ENCODE peak calls at places on chromosomes 3 and 15, in six cellular contexts. One of them, this sample, is unnamed.

GRCh38 chr3:28917895-28918294 is 363.0 kb upstream of the RBMS3 start:
- DNase-seq in mucosa of descending colon: no peak
- DNase-seq in BE2C: no peak
- DNase-seq in esophagus squamous epithelium: no peak
- DNase-seq in brain microvascular endothelial cell: no peak
- DNase-seq in uterus: no peak
- DNase-seq in this sample: no peak

GRCh38 chr3:175308105-175308504 is 449.0 kb downstream of the NAALADL2 start:
- DNase-seq in mucosa of descending colon: no peak
- DNase-seq in BE2C: no peak
- DNase-seq in esophagus squamous epithelium: no peak
- DNase-seq in brain microvascular endothelial cell: no peak
- DNase-seq in uterus: no peak
- DNase-seq in this sample: no peak

GRCh38 chr15:93300796-93301195 is 211.8 kb upstream of the RGMA start:
- DNase-seq in mucosa of descending colon: no peak
- DNase-seq in BE2C: no peak
- DNase-seq in esophagus squamous epithelium: no peak
- DNase-seq in brain microvascular endothelial cell: no peak
- DNase-seq in uterus: peak
- DNase-seq in this sample: no peak

GRCh38 chr15:39300451-39301153 is 280.3 kb upstream of the THBS1 start:
- DNase-seq in mucosa of descending colon: no peak
- DNase-seq in BE2C: no peak
- DNase-seq in esophagus squamous epithelium: no peak
- DNase-seq in brain microvascular endothelial cell: peak
- DNase-seq in uterus: no peak
- DNase-seq in this sample: no peak

GRCh38 chr15:40937762-40938529 is 8.8 kb downstream of the DLL4 start:
- DNase-seq in mucosa of descending colon: no peak
- DNase-seq in BE2C: no peak
- DNase-seq in esophagus squamous epithelium: no peak
- DNase-seq in brain microvascular endothelial cell: no peak
- DNase-seq in uterus: no peak
- DNase-seq in this sample: no peak

GRCh38 chr3:107992976-107993684 is 97.7 kb downstream of the CD47 start:
- DNase-seq in mucosa of descending colon: no peak
- DNase-seq in BE2C: no peak
- DNase-seq in esophagus squamous epithelium: no peak
- DNase-seq in brain microvascular endothelial cell: peak
- DNase-seq in uterus: no peak
- DNase-seq in this sample: no peak

GRCh38 chr15:74869726-74870407 is 3.3 kb downstream of the SCAMP2 start:
- DNase-seq in mucosa of descending colon: peak
- DNase-seq in BE2C: no peak
- DNase-seq in esophagus squamous epithelium: peak
- DNase-seq in brain microvascular endothelial cell: no peak
- DNase-seq in uterus: peak
- DNase-seq in this sample: no peak

GRCh38 chr3:19559724-19560442 is 374.1 kb downstream of the EFHB start:
- DNase-seq in mucosa of descending colon: no peak
- DNase-seq in BE2C: no peak
- DNase-seq in esophagus squamous epithelium: no peak
- DNase-seq in brain microvascular endothelial cell: no peak
- DNase-seq in uterus: no peak
- DNase-seq in this sample: no peak

GRCh38 chr15:31353931-31354330 is 27.3 kb downstream of the KLF13 start:
- DNase-seq in mucosa of descending colon: peak
- DNase-seq in BE2C: no peak
- DNase-seq in esophagus squamous epithelium: no peak
- DNase-seq in brain microvascular endothelial cell: no peak
- DNase-seq in uterus: peak
- DNase-seq in this sample: no peak

GRCh38 chr3:134284438-134284837 is 33.8 kb upstream of the RYK start:
- DNase-seq in mucosa of descending colon: no peak
- DNase-seq in BE2C: no peak
- DNase-seq in esophagus squamous epithelium: no peak
- DNase-seq in brain microvascular endothelial cell: no peak
- DNase-seq in uterus: no peak
- DNase-seq in this sample: no peak

GRCh38 chr3:18062289-18063025 is 320.0 kb upstream of the TBC1D5 start:
- DNase-seq in mucosa of descending colon: no peak
- DNase-seq in BE2C: no peak
- DNase-seq in esophagus squamous epithelium: no peak
- DNase-seq in brain microvascular endothelial cell: peak
- DNase-seq in uterus: no peak
- DNase-seq in this sample: no peak

GRCh38 chr3:145882416-145882815 is 278.6 kb downstream of the PLOD2 start:
- DNase-seq in mucosa of descending colon: no peak
- DNase-seq in BE2C: no peak
- DNase-seq in esophagus squamous epithelium: no peak
- DNase-seq in brain microvascular endothelial cell: peak
- DNase-seq in uterus: no peak
- DNase-seq in this sample: no peak

GRCh38 chr3:126828306-126828705 is 124.3 kb downstream of the CHCHD6 start:
- DNase-seq in mucosa of descending colon: peak
- DNase-seq in BE2C: no peak
- DNase-seq in esophagus squamous epithelium: no peak
- DNase-seq in brain microvascular endothelial cell: no peak
- DNase-seq in uterus: peak
- DNase-seq in this sample: no peak

GRCh38 chr3:16529264-16529663 is 15.8 kb upstream of the RFTN1 start:
- DNase-seq in mucosa of descending colon: no peak
- DNase-seq in BE2C: no peak
- DNase-seq in esophagus squamous epithelium: no peak
- DNase-seq in brain microvascular endothelial cell: no peak
- DNase-seq in uterus: no peak
- DNase-seq in this sample: no peak
- TF ChIP-seq CTCF in mucosa of descending colon: no peak
- TF ChIP-seq CTCF in BE2C: no peak
- TF ChIP-seq CTCF in esophagus squamous epithelium: no peak
- TF ChIP-seq CTCF in brain microvascular endothelial cell: no peak
- TF ChIP-seq CTCF in uterus: no peak
- TF ChIP-seq CTCF in this sample: no peak

GRCh38 chr15:90891346-90891949 is 7.1 kb downstream of the FES start:
- DNase-seq in mucosa of descending colon: no peak
- DNase-seq in BE2C: no peak
- DNase-seq in esophagus squamous epithelium: no peak
- DNase-seq in brain microvascular endothelial cell: no peak
- DNase-seq in uterus: no peak
- DNase-seq in this sample: no peak

GRCh38 chr15:90892498-90893174 is 8.3 kb downstream of the FES start:
- DNase-seq in mucosa of descending colon: no peak
- DNase-seq in BE2C: no peak
- DNase-seq in esophagus squamous epithelium: no peak
- DNase-seq in brain microvascular endothelial cell: no peak
- DNase-seq in uterus: no peak
- DNase-seq in this sample: no peak

GRCh38 chr15:90892023-90892422 is 7.7 kb downstream of the FES start:
- DNase-seq in mucosa of descending colon: no peak
- DNase-seq in BE2C: no peak
- DNase-seq in esophagus squamous epithelium: no peak
- DNase-seq in brain microvascular endothelial cell: no peak
- DNase-seq in uterus: no peak
- DNase-seq in this sample: no peak

GRCh38 chr15:90895571-90896117 is 7.5 kb upstream of the MAN2A2 start:
- DNase-seq in mucosa of descending colon: no peak
- DNase-seq in BE2C: peak
- DNase-seq in esophagus squamous epithelium: no peak
- DNase-seq in brain microvascular endothelial cell: no peak
- DNase-seq in uterus: no peak
- DNase-seq in this sample: no peak

DNA sequence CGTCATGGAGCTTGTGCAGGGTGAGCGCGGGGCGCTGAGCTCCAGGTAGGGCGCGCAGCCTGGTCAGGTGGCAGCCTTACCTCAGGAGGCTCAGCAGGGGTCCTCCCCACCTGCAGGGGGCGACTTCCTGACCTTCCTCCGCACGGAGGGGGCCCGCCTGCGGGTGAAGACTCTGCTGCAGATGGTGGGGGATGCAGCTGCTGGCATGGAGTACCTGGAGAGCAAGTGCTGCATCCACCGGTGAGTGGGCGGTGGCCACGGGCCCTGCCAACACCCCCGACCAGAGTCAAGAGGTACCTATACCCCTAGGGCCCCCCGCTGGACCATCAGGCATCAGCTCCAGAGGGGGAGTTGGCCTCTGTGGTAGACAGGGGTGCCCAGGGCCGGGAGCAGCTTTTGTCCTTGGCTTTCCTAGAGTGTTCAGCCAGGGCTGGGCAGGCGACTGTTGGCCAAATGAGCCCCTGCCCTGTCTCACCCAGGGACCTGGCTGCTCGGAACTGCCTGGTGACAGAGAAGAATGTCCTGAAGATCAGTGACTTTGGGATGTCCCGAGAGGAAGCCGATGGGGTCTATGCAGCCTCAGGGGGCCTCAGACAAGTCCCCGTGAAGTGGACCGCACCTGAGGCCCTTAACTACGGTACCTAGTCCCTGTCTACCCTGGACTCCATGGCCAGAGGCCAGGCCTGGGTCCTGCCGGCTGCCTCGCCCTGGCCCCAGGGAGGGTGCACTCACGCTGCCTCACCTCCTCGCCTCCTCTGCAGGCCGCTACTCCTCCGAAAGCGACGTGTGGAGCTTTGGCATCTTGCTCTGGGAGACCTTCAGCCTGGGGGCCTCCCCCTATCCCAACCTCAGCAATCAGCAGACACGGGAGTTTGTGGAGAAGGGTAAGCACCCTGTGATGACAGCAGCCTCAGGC is 9.1 kb downstream of the FES start:
- DNase-seq in mucosa of descending colon: no peak
- DNase-seq in BE2C: peak
- DNase-seq in esophagus squamous epithelium: no peak
- DNase-seq in brain microvascular endothelial cell: no peak
- DNase-seq in uterus: no peak
- DNase-seq in this sample: no peak
- H3K4me3 ChIP-seq in mucosa of descending colon: no peak
- H3K4me3 ChIP-seq in BE2C: peak
- H3K4me3 ChIP-seq in esophagus squamous epithelium: no peak
- H3K4me3 ChIP-seq in brain microvascular endothelial cell: no peak
- H3K4me3 ChIP-seq in uterus: no peak
- H3K4me3 ChIP-seq in this sample: no peak

GRCh38 chr15:89328398-89329254 is 6.0 kb downstream of the POLG start:
- DNase-seq in mucosa of descending colon: no peak
- DNase-seq in BE2C: no peak
- DNase-seq in esophagus squamous epithelium: no peak
- DNase-seq in brain microvascular endothelial cell: no peak
- DNase-seq in uterus: no peak
- DNase-seq in this sample: no peak

GRCh38 chr15:89325039-89325803 is 9.4 kb downstream of the POLG start:
- DNase-seq in mucosa of descending colon: no peak
- DNase-seq in BE2C: no peak
- DNase-seq in esophagus squamous epithelium: no peak
- DNase-seq in brain microvascular endothelial cell: no peak
- DNase-seq in uterus: no peak
- DNase-seq in this sample: no peak

GRCh38 chr15:89323825-89324224 is 10.8 kb downstream of the POLG start:
- DNase-seq in mucosa of descending colon: no peak
- DNase-seq in BE2C: no peak
- DNase-seq in esophagus squamous epithelium: no peak
- DNase-seq in brain microvascular endothelial cell: no peak
- DNase-seq in uterus: no peak
- DNase-seq in this sample: no peak

GRCh38 chr15:89327113-89327512 is 7.5 kb downstream of the POLG start:
- DNase-seq in mucosa of descending colon: no peak
- DNase-seq in BE2C: no peak
- DNase-seq in esophagus squamous epithelium: no peak
- DNase-seq in brain microvascular endothelial cell: no peak
- DNase-seq in uterus: no peak
- DNase-seq in this sample: no peak

GRCh38 chr15:89326316-89326715 is 8.3 kb downstream of the POLG start:
- DNase-seq in mucosa of descending colon: no peak
- DNase-seq in BE2C: no peak
- DNase-seq in esophagus squamous epithelium: no peak
- DNase-seq in brain microvascular endothelial cell: no peak
- DNase-seq in uterus: no peak
- DNase-seq in this sample: no peak
- TF ChIP-seq CTCF in mucosa of descending colon: no peak
- TF ChIP-seq CTCF in BE2C: no peak
- TF ChIP-seq CTCF in esophagus squamous epithelium: no peak
- TF ChIP-seq CTCF in brain microvascular endothelial cell: peak
- TF ChIP-seq CTCF in uterus: no peak
- TF ChIP-seq CTCF in this sample: no peak

DNA sequence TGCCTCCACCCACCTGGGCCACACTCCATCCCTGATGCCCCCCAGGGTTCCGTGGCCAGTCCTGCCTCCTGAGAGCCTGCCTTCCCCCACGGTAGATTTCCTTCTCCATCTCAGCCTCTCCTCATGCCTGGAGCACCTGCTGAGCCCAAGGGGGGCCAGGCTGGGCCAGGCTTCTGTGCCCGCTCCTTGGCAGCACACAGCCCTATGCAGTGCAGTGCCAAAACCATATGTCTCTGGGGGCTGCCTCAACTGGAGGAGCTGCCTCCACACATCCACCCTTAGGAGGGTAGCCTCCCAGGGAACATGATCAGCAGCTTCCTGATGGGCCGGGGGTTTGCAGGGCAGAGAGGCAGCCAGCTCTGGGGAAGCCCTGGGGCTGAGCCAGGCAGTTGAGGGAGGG is 24.6 kb upstream of the GATA2 start:
- DNase-seq in mucosa of descending colon: no peak
- DNase-seq in BE2C: no peak
- DNase-seq in esophagus squamous epithelium: no peak
- DNase-seq in brain microvascular endothelial cell: no peak
- DNase-seq in uterus: no peak
- DNase-seq in this sample: no peak
- H3K4me3 ChIP-seq in mucosa of descending colon: no peak
- H3K4me3 ChIP-seq in BE2C: no peak
- H3K4me3 ChIP-seq in esophagus squamous epithelium: no peak
- H3K4me3 ChIP-seq in brain microvascular endothelial cell: no peak
- H3K4me3 ChIP-seq in uterus: no peak
- H3K4me3 ChIP-seq in this sample: no peak

GRCh38 chr3:46205286-46205960 is 2.7 kb downstream of the CCR1 start:
- DNase-seq in mucosa of descending colon: no peak
- DNase-seq in BE2C: no peak
- DNase-seq in esophagus squamous epithelium: no peak
- DNase-seq in brain microvascular endothelial cell: no peak
- DNase-seq in uterus: no peak
- DNase-seq in this sample: no peak

GRCh38 chr3:46206284-46206683 is 1.8 kb downstream of the CCR1 start:
- DNase-seq in mucosa of descending colon: no peak
- DNase-seq in BE2C: no peak
- DNase-seq in esophagus squamous epithelium: no peak
- DNase-seq in brain microvascular endothelial cell: no peak
- DNase-seq in uterus: no peak
- DNase-seq in this sample: no peak

GRCh38 chr3:46209053-46209452 is 940 bp upstream of the CCR1 start:
- DNase-seq in mucosa of descending colon: no peak
- DNase-seq in BE2C: no peak
- DNase-seq in esophagus squamous epithelium: no peak
- DNase-seq in brain microvascular endothelial cell: no peak
- DNase-seq in uterus: no peak
- DNase-seq in this sample: no peak

GRCh38 chr3:46209751-46210470 is 1.8 kb upstream of the CCR1 start:
- DNase-seq in mucosa of descending colon: no peak
- DNase-seq in BE2C: no peak
- DNase-seq in esophagus squamous epithelium: no peak
- DNase-seq in brain microvascular endothelial cell: no peak
- DNase-seq in uterus: no peak
- DNase-seq in this sample: no peak

GRCh38 chr3:46208167-46208704 is at the start of gene CCR1:
- DNase-seq in mucosa of descending colon: peak
- DNase-seq in BE2C: no peak
- DNase-seq in esophagus squamous epithelium: no peak
- DNase-seq in brain microvascular endothelial cell: peak
- DNase-seq in uterus: no peak
- DNase-seq in this sample: no peak
- TF ChIP-seq CTCF in mucosa of descending colon: no peak
- TF ChIP-seq CTCF in BE2C: peak
- TF ChIP-seq CTCF in esophagus squamous epithelium: peak
- TF ChIP-seq CTCF in brain microvascular endothelial cell: peak
- TF ChIP-seq CTCF in uterus: no peak
- TF ChIP-seq CTCF in this sample: peak

This sample was measured in AG04449.